ENCODE peak calls at places on chromosomes 6 and 20, in seven cellular contexts. One of them, this sample, is unnamed.

GRCh38 chr6:77450924-77451323 is 12.4 kb downstream of the HTR1B start:
- DNase-seq in IMR-90: peak; percentile 59
- DNase-seq in mesendoderm: no peak
- DNase-seq in SK-N-DZ: no peak
- DNase-seq in T-helper 9 cell: no peak
- DNase-seq in adrenal gland: no peak
- DNase-seq in A172: no peak
- DNase-seq in this sample: no peak

GRCh38 chr6:90286884-90287488 is 9.7 kb downstream of the BACH2 start:
- DNase-seq in A172: peak; percentile 28
- DNase-seq in T-helper 9 cell: peak; percentile 20
- DNase-seq in IMR-90: peak; percentile 20
- DNase-seq in mesendoderm: peak; percentile 94
- DNase-seq in adrenal gland: peak; percentile 22
- DNase-seq in SK-N-DZ: peak; percentile 41
- DNase-seq in this sample: peak; percentile 55

GRCh38 chr20:942611-943010 is 26.5 kb upstream of the ANGPT4 start:
- DNase-seq in adrenal gland: no peak
- DNase-seq in SK-N-DZ: no peak
- DNase-seq in IMR-90: no peak
- DNase-seq in T-helper 9 cell: no peak
- DNase-seq in mesendoderm: no peak
- DNase-seq in A172: no peak
- DNase-seq in this sample: no peak

GRCh38 chr20:2709205-2709981 is 16.8 kb downstream of the EBF4 start:
- DNase-seq in adrenal gland: no peak
- DNase-seq in mesendoderm: no peak
- DNase-seq in SK-N-DZ: no peak
- DNase-seq in IMR-90: no peak
- DNase-seq in A172: no peak
- DNase-seq in T-helper 9 cell: no peak
- DNase-seq in this sample: no peak

GRCh38 chr6:15249371-15250019 is 3.6 kb downstream of the JARID2 start:
- DNase-seq in adrenal gland: no peak
- DNase-seq in IMR-90: no peak
- DNase-seq in SK-N-DZ: no peak
- DNase-seq in T-helper 9 cell: no peak
- DNase-seq in mesendoderm: no peak
- DNase-seq in A172: no peak
- DNase-seq in this sample: no peak

GRCh38 chr6:105357147-105357546 is 45.7 kb downstream of the PREP start:
- DNase-seq in mesendoderm: no peak
- DNase-seq in T-helper 9 cell: no peak
- DNase-seq in adrenal gland: no peak
- DNase-seq in A172: no peak
- DNase-seq in IMR-90: no peak
- DNase-seq in SK-N-DZ: no peak
- DNase-seq in this sample: peak; percentile 31

GRCh38 chr6:126767741-126768140 is 350.7 kb upstream of the RSPO3 start:
- DNase-seq in adrenal gland: no peak
- DNase-seq in IMR-90: no peak
- DNase-seq in mesendoderm: no peak
- DNase-seq in SK-N-DZ: no peak
- DNase-seq in T-helper 9 cell: no peak
- DNase-seq in A172: no peak
- DNase-seq in this sample: no peak

GRCh38 chr20:33862709-33863403 is 51.7 kb downstream of the CHMP4B start:
- DNase-seq in adrenal gland: peak; percentile 39
- DNase-seq in IMR-90: peak; percentile 78
- DNase-seq in SK-N-DZ: peak; percentile 94
- DNase-seq in mesendoderm: peak; percentile 94
- DNase-seq in T-helper 9 cell: peak; percentile 36
- DNase-seq in A172: peak; percentile 69
- DNase-seq in this sample: peak; percentile 21

GRCh38 chr6:2498224-2498623 is 252.5 kb downstream of the MYLK4 start:
- DNase-seq in adrenal gland: peak; percentile 30
- DNase-seq in SK-N-DZ: no peak
- DNase-seq in T-helper 9 cell: no peak
- DNase-seq in mesendoderm: no peak
- DNase-seq in IMR-90: no peak
- DNase-seq in A172: peak; percentile 74
- DNase-seq in this sample: peak; percentile 12

GRCh38 chr6:83853178-83853967 is at the start of gene RIPPLY2:
- DNase-seq in adrenal gland: peak; percentile 26
- DNase-seq in mesendoderm: peak; percentile 61
- DNase-seq in SK-N-DZ: peak; percentile 80
- DNase-seq in A172: no peak
- DNase-seq in IMR-90: peak; percentile 20
- DNase-seq in T-helper 9 cell: no peak
- DNase-seq in this sample: peak; percentile 85

GRCh38 chr6:36920546-36920945 is 34.0 kb upstream of the PI16 start:
- DNase-seq in A172: no peak
- DNase-seq in adrenal gland: no peak
- DNase-seq in SK-N-DZ: no peak
- DNase-seq in mesendoderm: no peak
- DNase-seq in T-helper 9 cell: no peak
- DNase-seq in IMR-90: peak; percentile 54
- DNase-seq in this sample: no peak

GRCh38 chr6:85482206-85483040 is 32.5 kb downstream of the NT5E start:
- DNase-seq in adrenal gland: no peak
- DNase-seq in A172: no peak
- DNase-seq in IMR-90: no peak
- DNase-seq in SK-N-DZ: peak; percentile 10
- DNase-seq in mesendoderm: no peak
- DNase-seq in T-helper 9 cell: no peak
- DNase-seq in this sample: no peak

GRCh38 chr20:43846516-43846905 is 68.1 kb upstream of the TOX2 start:
- DNase-seq in adrenal gland: no peak
- DNase-seq in mesendoderm: no peak
- DNase-seq in SK-N-DZ: no peak
- DNase-seq in IMR-90: no peak
- DNase-seq in A172: no peak
- DNase-seq in T-helper 9 cell: no peak
- DNase-seq in this sample: no peak

GRCh38 chr20:25397827-25398226 is 7.2 kb upstream of the ABHD12 start:
- DNase-seq in adrenal gland: no peak
- DNase-seq in SK-N-DZ: no peak
- DNase-seq in mesendoderm: no peak
- DNase-seq in IMR-90: peak; percentile 30
- DNase-seq in T-helper 9 cell: no peak
- DNase-seq in A172: no peak
- DNase-seq in this sample: no peak

GRCh38 chr6:38957426-38957825 is 91.2 kb upstream of the GLP1R start:
- DNase-seq in mesendoderm: no peak
- DNase-seq in A172: no peak
- DNase-seq in IMR-90: no peak
- DNase-seq in T-helper 9 cell: no peak
- DNase-seq in SK-N-DZ: no peak
- DNase-seq in adrenal gland: no peak
- DNase-seq in this sample: no peak

GRCh38 chr6:170243791-170244291 is 47.0 kb downstream of the DLL1 start:
- DNase-seq in SK-N-DZ: peak; percentile 71
- DNase-seq in A172: no peak
- DNase-seq in T-helper 9 cell: no peak
- DNase-seq in mesendoderm: no peak
- DNase-seq in IMR-90: no peak
- DNase-seq in adrenal gland: no peak
- DNase-seq in this sample: peak; percentile 92

GRCh38 chr20:37218431-37218830 is 39.1 kb upstream of the MROH8 start:
- DNase-seq in T-helper 9 cell: no peak
- DNase-seq in adrenal gland: no peak
- DNase-seq in SK-N-DZ: no peak
- DNase-seq in mesendoderm: no peak
- DNase-seq in IMR-90: no peak
- DNase-seq in A172: no peak
- DNase-seq in this sample: no peak

GRCh38 chr20:47708953-47709833 is 76.1 kb downstream of the SULF2 start:
- DNase-seq in A172: no peak
- DNase-seq in IMR-90: no peak
- DNase-seq in SK-N-DZ: peak; percentile 87
- DNase-seq in T-helper 9 cell: no peak
- DNase-seq in mesendoderm: no peak
- DNase-seq in adrenal gland: no peak
- DNase-seq in this sample: no peak

GRCh38 chr20:18166939-18167338 is 29.3 kb downstream of the KAT14 start:
- DNase-seq in IMR-90: no peak
- DNase-seq in A172: no peak
- DNase-seq in T-helper 9 cell: no peak
- DNase-seq in mesendoderm: peak; percentile 10
- DNase-seq in adrenal gland: no peak
- DNase-seq in SK-N-DZ: no peak
- DNase-seq in this sample: no peak

GRCh38 chr20:53751394-53752368 is 158.0 kb upstream of the ZNF217 start:
- DNase-seq in adrenal gland: no peak
- DNase-seq in IMR-90: no peak
- DNase-seq in mesendoderm: no peak
- DNase-seq in T-helper 9 cell: no peak
- DNase-seq in SK-N-DZ: no peak
- DNase-seq in A172: no peak
- DNase-seq in this sample: no peak

GRCh38 chr6:30678964-30679726 is 6.3 kb upstream of the DHX16 start:
- DNase-seq in IMR-90: peak; percentile 73
- DNase-seq in mesendoderm: peak; percentile 89
- DNase-seq in adrenal gland: peak; percentile 90
- DNase-seq in A172: peak; percentile 35
- DNase-seq in SK-N-DZ: peak; percentile 79
- DNase-seq in T-helper 9 cell: peak; percentile 96
- DNase-seq in this sample: peak; percentile 46

This sample was measured in NCI-H2171 treated with DMSO at 0.1 percent for 48 hours.